ENCODE peak calls at places on chromosomes 13 and 19, in four cellular contexts. One of them, this sample, is unnamed.

GRCh38 chr13:41075034-41075433 is 13.7 kb downstream of the WBP4 start:
- DNase-seq in A549: peak; percentile 24
- DNase-seq in H1: no peak
- DNase-seq in heart right ventricle: no peak
- DNase-seq in this sample: no peak

GRCh38 chr19:18656337-18657086 is 19.7 kb downstream of the KLHL26 start:
- DNase-seq in A549: no peak
- DNase-seq in H1: no peak
- DNase-seq in heart right ventricle: no peak
- DNase-seq in this sample: peak; percentile 42

GRCh38 chr19:8592231-8593009 is 15.2 kb upstream of the MYO1F start:
- DNase-seq in H1: peak; percentile 100
- DNase-seq in heart right ventricle: peak; percentile 95
- DNase-seq in A549: peak; percentile 98
- DNase-seq in this sample: peak; percentile 100

GRCh38 chr19:13134626-13135025 is 15.5 kb downstream of the STX10 start:
- DNase-seq in A549: no peak
- DNase-seq in H1: no peak
- DNase-seq in heart right ventricle: no peak
- DNase-seq in this sample: no peak

GRCh38 chr19:17797397-17798201 is 2.7 kb downstream of the B3GNT3 start:
- DNase-seq in heart right ventricle: no peak
- DNase-seq in A549: peak; percentile 84
- DNase-seq in H1: no peak
- DNase-seq in this sample: no peak

GRCh38 chr19:46631481-46631880 is 4.5 kb downstream of the GNG8 start:
- DNase-seq in H1: no peak
- DNase-seq in A549: no peak
- DNase-seq in heart right ventricle: no peak
- DNase-seq in this sample: no peak

GRCh38 chr13:41763772-41764171 is 197.1 kb downstream of the VWA8 start:
- DNase-seq in heart right ventricle: no peak
- DNase-seq in H1: no peak
- DNase-seq in A549: no peak
- DNase-seq in this sample: no peak

GRCh38 chr13:100349594-100349993 is 239.0 kb downstream of the GGACT start:
- DNase-seq in heart right ventricle: no peak
- DNase-seq in H1: no peak
- DNase-seq in A549: no peak
- DNase-seq in this sample: no peak

DNA sequence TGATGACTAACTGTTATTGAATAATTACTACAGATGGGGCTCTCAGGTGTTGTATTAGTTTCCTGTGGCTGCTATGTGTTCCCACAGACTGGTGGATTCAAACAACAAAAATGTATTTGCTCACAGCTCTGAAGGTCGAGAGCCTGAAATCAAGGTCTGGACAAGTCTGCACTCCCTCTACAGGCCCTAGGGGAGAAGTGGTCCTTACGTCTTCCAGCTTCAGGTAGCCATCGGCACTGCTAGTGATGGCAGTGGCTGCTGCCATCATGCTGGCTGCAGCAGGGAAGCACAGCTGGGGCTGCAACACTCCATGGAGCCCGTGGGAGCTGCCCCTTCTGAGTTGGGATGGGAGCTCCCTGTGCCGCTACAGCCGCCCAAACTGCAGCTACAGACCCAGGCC is 1.9 kb downstream of the TEX26 start:
- DNase-seq in H1: no peak
- DNase-seq in heart right ventricle: no peak
- DNase-seq in A549: peak; percentile 6
- DNase-seq in this sample: peak; percentile 78
- TF ChIP-seq CTCF in H1: peak; percentile 53
- TF ChIP-seq CTCF in heart right ventricle: no peak
- TF ChIP-seq CTCF in A549: no peak
- TF ChIP-seq CTCF in this sample: peak; percentile 78

GRCh38 chr19:42113641-42114348 is 18.5 kb downstream of the POU2F2 start:
- DNase-seq in heart right ventricle: no peak
- DNase-seq in H1: peak; percentile 56
- DNase-seq in A549: peak; percentile 88
- DNase-seq in this sample: peak; percentile 84
- TF ChIP-seq CTCF in heart right ventricle: no peak
- TF ChIP-seq CTCF in H1: peak; percentile 26
- TF ChIP-seq CTCF in A549: peak; percentile 55
- TF ChIP-seq CTCF in this sample: peak; percentile 62

DNA sequence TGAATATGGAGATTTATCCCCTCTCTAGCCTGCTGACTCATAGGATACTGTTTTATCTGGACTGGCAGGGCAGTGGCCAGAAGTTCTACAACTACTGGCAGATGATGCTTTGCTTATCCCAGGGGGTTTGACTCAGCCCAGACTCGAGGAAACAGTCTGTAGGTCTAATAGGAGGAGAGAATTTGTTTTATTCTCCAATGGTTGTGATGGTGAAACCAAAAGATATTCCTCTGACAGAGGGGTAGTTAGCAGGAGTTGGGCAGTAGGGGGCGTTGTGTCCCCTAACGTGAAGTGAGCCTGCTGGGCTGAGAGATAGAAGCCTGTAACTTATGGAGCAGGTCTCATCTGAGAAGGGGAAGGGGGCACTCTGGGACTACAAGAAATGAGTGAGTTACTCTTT is 74.9 kb downstream of the WTIP start:
- DNase-seq in A549: peak; percentile 27
- DNase-seq in H1: no peak
- DNase-seq in heart right ventricle: peak; percentile 20
- DNase-seq in this sample: peak; percentile 84
- TF ChIP-seq CTCF in A549: peak; percentile 25
- TF ChIP-seq CTCF in H1: peak; percentile 48
- TF ChIP-seq CTCF in heart right ventricle: peak; percentile 56
- TF ChIP-seq CTCF in this sample: peak; percentile 86

GRCh38 chr19:37695144-37695899 is 24.2 kb downstream of the ZNF607 start:
- DNase-seq in A549: no peak
- DNase-seq in heart right ventricle: no peak
- DNase-seq in H1: no peak
- DNase-seq in this sample: peak; percentile 52

GRCh38 chr19:37692956-37693660 is 26.5 kb downstream of the ZNF607 start:
- DNase-seq in A549: no peak
- DNase-seq in H1: no peak
- DNase-seq in heart right ventricle: no peak
- DNase-seq in this sample: no peak

DNA sequence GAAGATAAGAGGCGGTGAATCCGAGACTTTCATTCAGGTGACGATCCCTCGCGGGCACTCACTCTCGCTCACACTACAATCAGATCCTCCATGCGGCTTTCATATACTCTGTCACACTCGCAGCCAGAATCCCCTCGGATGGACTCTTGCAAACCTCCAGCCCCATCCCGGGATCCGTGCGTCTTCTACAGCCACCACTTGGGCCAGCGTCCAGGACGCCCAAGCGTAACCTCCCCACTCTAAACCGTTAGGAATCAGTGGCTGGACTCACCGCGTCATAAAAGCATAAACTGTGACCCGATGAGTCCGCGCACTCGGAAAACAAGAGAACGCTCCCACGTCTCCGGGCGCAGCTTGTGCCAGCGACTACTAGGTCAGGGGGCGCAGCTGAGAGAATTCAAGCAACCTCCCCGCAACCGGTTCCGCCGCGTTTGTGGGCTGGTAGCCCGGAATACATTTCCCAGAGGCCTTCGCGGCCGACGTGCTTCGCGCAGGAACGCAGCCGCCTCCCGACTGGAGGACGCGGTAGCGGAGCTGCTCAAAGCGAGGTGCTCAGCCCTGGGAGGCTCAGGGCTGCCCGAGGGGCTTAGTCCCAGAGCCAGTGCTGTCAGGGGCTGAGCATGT is 27.6 kb downstream of the ZNF607 start:
- DNase-seq in heart right ventricle: peak; percentile 85
- DNase-seq in A549: no peak
- DNase-seq in H1: peak; percentile 69
- DNase-seq in this sample: peak; percentile 91
- TF ChIP-seq CTCF in heart right ventricle: no peak
- TF ChIP-seq CTCF in A549: no peak
- TF ChIP-seq CTCF in H1: peak; percentile 7
- TF ChIP-seq CTCF in this sample: peak; percentile 27

GRCh38 chr19:28239270-28239669 is 973.7 kb downstream of the UQCRFS1 start:
- DNase-seq in H1: peak; percentile 43
- DNase-seq in A549: peak; percentile 31
- DNase-seq in heart right ventricle: no peak
- DNase-seq in this sample: peak; percentile 92
- TF ChIP-seq CTCF in H1: peak; percentile 79
- TF ChIP-seq CTCF in A549: no peak
- TF ChIP-seq CTCF in heart right ventricle: no peak
- TF ChIP-seq CTCF in this sample: peak; percentile 89

DNA sequence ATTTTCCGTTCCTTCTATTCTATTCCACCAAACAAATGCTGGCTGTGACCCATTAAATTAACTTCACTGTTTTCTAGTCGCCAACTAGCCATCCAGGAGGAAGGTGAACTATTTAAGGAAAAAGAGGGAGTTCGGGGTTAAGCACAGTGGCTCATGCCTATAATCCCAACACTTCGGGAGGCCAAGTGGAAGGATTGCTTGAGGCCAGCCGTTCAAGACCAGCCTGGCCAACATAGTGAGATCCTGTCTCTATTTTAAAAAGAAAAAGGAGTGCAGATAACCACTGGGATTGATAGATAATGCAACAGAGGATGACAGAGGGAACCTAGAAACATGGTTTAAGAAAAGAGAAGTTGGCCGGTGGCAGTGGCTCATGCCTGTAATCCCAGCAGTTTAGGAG is 44.7 kb downstream of the SPTBN4 start:
- DNase-seq in heart right ventricle: no peak
- DNase-seq in H1: no peak
- DNase-seq in A549: no peak
- DNase-seq in this sample: no peak
- TF ChIP-seq CTCF in heart right ventricle: no peak
- TF ChIP-seq CTCF in H1: no peak
- TF ChIP-seq CTCF in A549: no peak
- TF ChIP-seq CTCF in this sample: no peak

DNA sequence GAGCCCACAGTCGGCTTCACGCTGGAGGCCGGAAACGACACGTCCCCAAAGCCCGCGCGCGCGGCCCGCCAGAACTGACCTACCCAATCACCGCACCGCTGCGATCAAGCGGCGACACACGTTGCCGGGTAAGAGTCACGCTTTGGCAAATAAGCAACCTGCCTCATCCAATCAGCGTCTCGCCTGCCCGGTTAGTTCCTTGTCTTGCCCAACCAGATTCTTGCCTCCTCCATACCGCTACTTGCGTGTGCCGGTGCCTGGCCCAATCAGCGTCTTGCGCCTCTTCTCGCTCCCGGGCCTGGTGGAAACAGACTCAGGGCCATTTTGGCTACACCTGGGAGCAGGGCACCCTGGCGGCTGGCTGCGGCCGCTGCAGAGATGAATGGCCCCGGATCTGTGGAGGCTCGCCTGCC is 11.6 kb upstream of the ZNF544 start:
- DNase-seq in A549: no peak
- DNase-seq in heart right ventricle: no peak
- DNase-seq in H1: no peak
- DNase-seq in this sample: no peak
- TF ChIP-seq CTCF in A549: no peak
- TF ChIP-seq CTCF in heart right ventricle: no peak
- TF ChIP-seq CTCF in H1: no peak
- TF ChIP-seq CTCF in this sample: no peak

DNA sequence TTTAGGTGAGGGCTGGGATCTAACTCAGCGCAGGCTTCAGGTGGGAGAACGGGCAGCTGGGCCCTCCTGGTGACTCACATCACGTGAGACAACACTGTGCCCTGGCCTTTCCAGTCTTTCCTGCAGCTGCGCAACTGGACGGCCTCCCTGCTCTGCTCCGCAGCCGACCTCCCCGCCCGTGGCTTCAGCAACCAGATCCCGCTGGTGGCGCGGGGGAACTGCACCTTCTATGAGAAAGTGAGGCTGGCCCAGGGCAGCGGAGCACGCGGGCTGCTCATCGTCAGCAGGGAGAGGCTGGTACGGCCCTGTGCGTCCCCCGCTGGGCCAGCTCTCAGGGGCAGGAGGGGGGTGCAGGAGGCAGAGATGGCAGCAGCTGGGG is 8.8 kb downstream of the SPPL2B start:
- DNase-seq in A549: no peak
- DNase-seq in heart right ventricle: no peak
- DNase-seq in H1: no peak
- DNase-seq in this sample: peak; percentile 86
- TF ChIP-seq CTCF in A549: no peak
- TF ChIP-seq CTCF in heart right ventricle: no peak
- TF ChIP-seq CTCF in H1: no peak
- TF ChIP-seq CTCF in this sample: peak; percentile 64

This sample was measured in endodermal cell.